ENCODE peak calls at places on chromosomes 3 and 15, in eight cellular contexts. A is cardiac muscle cell, L is IMR-90, C is lower lobe of right lung, G is Panc1, U is neural progenitor cell, P is fibroblast of mammary gland, N is spleen. M is an unnamed sample.

GRCh38 chr15:72584006-72584405 is 70.5 kb upstream of the GOLGA6B start:
- DNase-seq in A (peak; percentile 8), L (peak; percentile 25), C (no peak), G (no peak), U (peak; percentile 11), P (no peak), N (no peak), M (peak; percentile 13)

GRCh38 chr3:30188713-30189112 is 417.7 kb upstream of the TGFBR2 start:
- DNase-seq in A (no peak), L (peak; percentile 44), C (no peak), G (no peak), U (no peak), P (peak; percentile 34), N (no peak), M (no peak)

GRCh38 chr3:161222662-161223061 is 1.6 kb downstream of the NMD3 start:
- DNase-seq in A (peak; percentile 70), L (peak; percentile 26), C (no peak), G (no peak), U (no peak), P (peak; percentile 35), N (no peak), M (peak; percentile 57)

GRCh38 chr15:29470311-29470710 is 200.7 kb upstream of the NSMCE3 start:
- DNase-seq in A (no peak), L (no peak), C (no peak), G (no peak), U (no peak), P (no peak), N (peak; percentile 32), M (no peak)

GRCh38 chr3:183324083-183324482 is 71.0 kb downstream of the B3GNT5 start:
- DNase-seq in A (peak; percentile 38), L (no peak), C (no peak), G (no peak), U (no peak), P (peak; percentile 85), N (no peak), M (no peak)

GRCh38 chr15:23750776-23751175 is 63.7 kb upstream of the NDN start:
- DNase-seq in A (no peak), L (no peak), C (no peak), G (no peak), U (no peak), P (no peak), N (no peak), M (no peak)

GRCh38 chr3:61667417-61668213 is 106.2 kb downstream of the PTPRG start:
- DNase-seq in A (peak; percentile 44), L (no peak), C (no peak), G (no peak), U (no peak), P (peak; percentile 45), N (no peak), M (peak; percentile 54)

GRCh38 chr15:62391565-62392262 is 226.6 kb upstream of the C2CD4B start:
- DNase-seq in A (peak; percentile 64), L (peak; percentile 34), C (peak; percentile 53), G (no peak), U (peak; percentile 68), P (peak; percentile 45), N (peak; percentile 79), M (peak; percentile 63)

GRCh38 chr15:39624806-39625205 is 43.9 kb downstream of the THBS1 start:
- DNase-seq in A (peak; percentile 93), L (peak; percentile 93), C (peak; percentile 44), G (peak; percentile 33), U (no peak), P (peak; percentile 93), N (peak; percentile 78), M (peak; percentile 92)

GRCh38 chr3:64501298-64501906 is 186.4 kb downstream of the ADAMTS9 start:
- DNase-seq in A (no peak), L (peak; percentile 97), C (no peak), G (no peak), U (peak; percentile 15), P (no peak), N (no peak), M (no peak)

GRCh38 chr3:58084788-58085543 is 76.7 kb downstream of the FLNB start:
- DNase-seq in A (no peak), L (no peak), C (no peak), G (no peak), U (no peak), P (no peak), N (no peak), M (no peak)

GRCh38 chr3:46393554-46394434 is 13.1 kb downstream of the CCR5AS start:
- DNase-seq in A (peak; percentile 62), L (peak; percentile 47), C (peak; percentile 56), G (no peak), U (no peak), P (peak; percentile 48), N (no peak), M (no peak)

GRCh38 chr3:12954180-12954579 is 112.8 kb upstream of the RPL32 start:
- DNase-seq in A (no peak), L (no peak), C (no peak), G (no peak), U (no peak), P (no peak), N (no peak), M (no peak)

GRCh38 chr3:12956316-12956660 is 114.9 kb upstream of the RPL32 start:
- DNase-seq in A (no peak), L (no peak), C (no peak), G (no peak), U (no peak), P (no peak), N (no peak), M (no peak)

GRCh38 chr3:12953201-12953712 is 111.9 kb upstream of the RPL32 start:
- DNase-seq in A (no peak), L (no peak), C (no peak), G (no peak), U (no peak), P (no peak), N (no peak), M (no peak)

GRCh38 chr3:12955651-12956315 is 114.4 kb upstream of the RPL32 start:
- DNase-seq in A (no peak), L (no peak), C (no peak), G (no peak), U (no peak), P (no peak), N (no peak), M (no peak)

DNA sequence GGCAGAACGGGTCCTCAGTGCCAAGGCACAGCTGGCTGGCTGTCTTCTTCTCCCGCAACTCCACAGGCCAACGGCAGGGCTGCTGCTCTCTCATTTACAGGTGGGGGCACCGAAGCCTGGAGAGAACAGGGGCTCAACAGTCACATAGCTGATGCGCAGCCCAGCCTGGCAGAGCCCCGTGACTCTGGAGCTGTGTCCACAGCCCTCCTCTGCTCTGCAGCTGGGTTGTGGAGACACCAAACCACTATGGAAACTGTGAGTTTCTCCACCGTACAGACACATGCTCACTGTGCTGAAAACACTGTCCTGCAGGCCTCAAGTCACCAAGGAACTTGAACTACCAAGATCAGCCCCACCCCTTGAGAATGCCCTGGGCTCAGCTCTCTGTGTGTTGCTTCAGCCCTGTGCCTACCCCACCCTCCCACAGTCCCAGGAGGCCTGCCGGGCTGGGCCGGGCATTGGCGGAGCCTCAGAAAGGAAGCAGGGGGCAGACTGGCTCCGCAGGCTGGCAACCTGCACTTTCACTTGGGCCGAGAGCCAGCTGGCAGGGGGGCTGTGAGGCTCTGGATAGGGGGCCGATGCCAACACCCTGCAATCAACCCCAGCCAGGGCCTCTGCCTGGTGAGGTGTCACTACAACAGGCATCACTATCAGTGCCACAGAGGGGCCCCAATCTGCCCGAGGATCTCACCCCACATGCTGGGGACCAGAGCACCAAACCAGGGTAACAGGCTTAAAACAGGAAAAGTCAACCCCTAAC is 113.7 kb upstream of the RPL32 start:
- DNase-seq in A (peak; percentile 12), L (no peak), C (peak; percentile 82), G (no peak), U (no peak), P (no peak), N (peak; percentile 94), M (peak; percentile 62)
- TF ChIP-seq CTCF in A (no peak), L (no peak), C (peak; percentile 20), G (no peak), U (no peak), P (no peak), N (peak; percentile 53), M (no peak)

GRCh38 chr3:11568503-11569155 is 75.1 kb downstream of the VGLL4 start:
- DNase-seq in A (peak; percentile 92), L (peak; percentile 93), C (no peak), G (no peak), U (no peak), P (peak; percentile 95), N (no peak), M (peak; percentile 95)
- H3K4me3 ChIP-seq in A (no peak overlapping the region), L (peak overlapping the region; percentile 15), C (no peak overlapping the region), G (peak overlapping the region; percentile 51), U (no peak overlapping the region), P (peak overlapping the region; percentile 34), N (no peak overlapping the region), M (peak overlapping the region; percentile 52)

DNA sequence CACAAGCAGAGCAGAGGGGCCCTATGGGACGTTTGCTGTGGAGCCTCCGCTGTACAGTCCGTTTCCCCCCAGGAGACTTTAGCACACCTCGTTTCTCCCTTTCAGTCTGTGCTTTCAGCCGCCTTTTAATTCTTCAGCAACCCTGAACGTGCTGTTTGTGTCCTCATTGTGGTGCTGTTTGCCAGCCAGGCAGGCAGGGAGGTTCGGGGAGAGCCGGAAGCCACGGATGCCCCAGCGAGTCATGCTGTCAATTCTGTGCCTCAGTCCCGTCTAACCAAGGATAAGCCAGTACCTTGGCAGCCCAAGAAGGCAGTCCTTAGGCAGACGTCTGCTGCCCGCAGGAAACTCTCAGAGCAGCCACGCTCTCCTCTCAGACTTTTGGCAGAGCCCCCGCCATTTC is 158.7 kb downstream of the UACA start:
- DNase-seq in A (peak; percentile 57), L (peak; percentile 37), C (no peak), G (no peak), U (peak; percentile 53), P (no peak), N (no peak), M (no peak)
- TF ChIP-seq CTCF in A (peak; percentile 24), L (peak; percentile 26), C (no peak), G (no peak), U (peak; percentile 20), P (no peak), N (no peak), M (no peak)

DNA sequence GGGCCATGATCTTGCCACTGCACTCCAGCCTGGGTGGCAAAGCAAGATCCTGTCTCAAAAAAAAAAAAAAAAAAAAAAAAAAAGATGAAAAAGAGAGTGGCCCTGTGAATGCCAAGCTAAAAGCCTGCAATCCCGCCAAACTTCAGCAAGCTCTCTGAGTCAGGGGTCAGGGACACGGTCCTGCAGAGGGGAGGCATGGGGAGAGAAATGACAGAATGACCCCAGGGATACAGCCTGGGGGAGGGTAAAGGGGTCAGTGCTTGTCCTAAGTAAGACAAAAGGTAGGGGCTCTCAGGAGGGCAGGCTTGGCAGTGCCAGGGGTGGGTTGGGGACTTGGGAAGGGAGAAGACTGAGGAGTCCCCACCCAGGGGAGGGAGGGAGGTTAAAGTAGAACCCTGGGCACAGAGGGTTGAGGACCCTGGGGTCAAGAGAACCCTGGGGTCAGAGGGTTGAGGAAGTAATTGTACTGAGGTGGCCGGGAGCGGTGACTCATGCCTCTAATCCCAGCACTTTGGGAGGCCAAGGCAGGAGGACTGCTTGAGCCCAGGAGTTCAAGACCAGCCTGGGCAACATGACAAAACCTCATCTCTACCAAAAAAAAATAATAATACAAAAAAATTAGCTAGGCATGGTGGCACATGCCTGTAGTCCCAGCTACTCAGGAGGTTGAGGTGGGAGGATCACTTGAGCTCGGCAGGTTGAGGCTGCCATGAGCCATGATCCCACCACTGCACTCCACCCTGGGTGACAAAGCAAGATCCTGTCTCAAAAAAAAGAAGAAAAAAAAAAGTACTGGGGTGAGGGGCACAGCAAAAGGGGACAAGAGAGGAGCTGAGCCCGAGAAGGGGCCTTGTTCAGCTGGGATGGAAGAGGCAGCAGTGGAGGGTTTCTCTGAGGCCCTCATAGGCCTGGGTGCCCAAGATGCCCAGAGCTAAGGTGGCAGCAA is 5.2 kb upstream of the SEMA3B start:
- DNase-seq in A (no peak), L (no peak), C (no peak), G (no peak), U (no peak), P (no peak), N (no peak), M (no peak)
- H3K4me3 ChIP-seq in A (no peak overlapping the region), L (no peak overlapping the region), C (peak overlapping the region; percentile 9), G (no peak overlapping the region), U (peak overlapping the region; percentile 3), P (no peak overlapping the region), N (no peak overlapping the region), M (no peak overlapping the region)

M was measured in AG10803.